ENCODE peak calls at places on chromosomes 11 and 22, in four cellular contexts. One of them, this sample, is unnamed.
A peak's percentile ranks its signal among the peaks of the same experiment; 100 is the strongest.

GRCh38 chr11:115528217-115528616 is 24.0 kb upstream of the CADM1 start:
- DNase-seq in thoracic aorta: no peak
- DNase-seq in A549: no peak
- DNase-seq in HCT116: no peak
- DNase-seq in this sample: no peak

GRCh38 chr11:65185869-65186341 is 4.2 kb downstream of the CAPN1 start:
- DNase-seq in thoracic aorta: no peak
- DNase-seq in A549: no peak
- DNase-seq in HCT116: no peak
- DNase-seq in this sample: no peak

GRCh38 chr11:60781286-60782044 is 3.7 kb upstream of the MS4A10 start:
- DNase-seq in thoracic aorta: no peak
- DNase-seq in A549: no peak
- DNase-seq in HCT116: no peak
- DNase-seq in this sample: no peak

GRCh38 chr22:32713737-32714457 is 87.6 kb upstream of the TIMP3 start:
- DNase-seq in thoracic aorta: no peak
- DNase-seq in A549: no peak
- DNase-seq in HCT116: no peak
- DNase-seq in this sample: no peak

GRCh38 chr11:111944139-111944538 is 7.0 kb downstream of the DIXDC1 start:
- DNase-seq in thoracic aorta: no peak
- DNase-seq in A549: no peak
- DNase-seq in HCT116: no peak
- DNase-seq in this sample: no peak

GRCh38 chr11:112100457-112100856 is 13.8 kb downstream of the SDHD start:
- DNase-seq in thoracic aorta: no peak
- DNase-seq in A549: no peak
- DNase-seq in HCT116: no peak
- DNase-seq in this sample: no peak

GRCh38 chr11:67027943-67028542 is 5.1 kb downstream of the SYT12 start:
- DNase-seq in thoracic aorta: no peak
- DNase-seq in A549: no peak
- DNase-seq in HCT116: no peak
- DNase-seq in this sample: no peak

GRCh38 chr11:112841719-112842118 is 119.5 kb upstream of the NCAM1 start:
- DNase-seq in thoracic aorta: no peak
- DNase-seq in A549: no peak
- DNase-seq in HCT116: no peak
- DNase-seq in this sample: no peak

DNA sequence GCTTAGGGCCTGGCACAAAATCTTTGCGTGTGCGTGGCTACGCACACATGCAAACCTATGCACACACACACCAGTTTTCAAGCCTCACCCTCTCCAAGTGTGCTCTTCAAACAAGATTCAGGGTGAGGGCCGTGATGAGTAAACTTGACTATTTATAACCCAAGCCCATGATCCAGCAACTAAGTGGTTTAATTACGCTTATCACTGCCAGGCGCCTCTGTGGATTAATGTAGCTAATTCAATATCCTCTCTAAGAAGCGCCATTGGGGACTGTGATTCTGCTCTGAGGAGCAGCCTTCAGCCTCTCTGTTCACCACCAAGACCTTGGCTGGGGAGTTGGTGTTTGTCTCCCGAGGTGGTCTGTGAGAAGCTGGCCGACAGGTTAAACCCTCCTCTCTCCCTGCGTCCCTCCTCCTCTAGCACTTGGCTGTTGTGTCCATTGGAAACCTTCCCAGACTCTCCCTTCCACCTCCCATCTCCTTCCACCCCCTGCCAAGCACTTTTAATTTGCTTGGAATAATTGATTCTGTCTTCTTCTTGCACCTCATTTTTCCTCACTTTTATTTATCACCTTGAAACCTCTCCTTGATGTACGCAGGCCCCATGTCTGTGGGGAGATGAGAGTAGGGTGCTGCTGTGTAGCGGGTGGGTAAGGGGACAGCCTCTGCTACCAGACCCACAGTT is 236.4 kb downstream of the GRIK4 start:
- DNase-seq in thoracic aorta: no peak
- DNase-seq in A549: no peak
- DNase-seq in HCT116: no peak
- DNase-seq in this sample: no peak
- H3K27ac ChIP-seq in thoracic aorta: no peak overlapping the region
- H3K27ac ChIP-seq in A549: no peak overlapping the region
- H3K27ac ChIP-seq in HCT116: no peak overlapping the region
- H3K27ac ChIP-seq in this sample: no peak overlapping the region

DNA sequence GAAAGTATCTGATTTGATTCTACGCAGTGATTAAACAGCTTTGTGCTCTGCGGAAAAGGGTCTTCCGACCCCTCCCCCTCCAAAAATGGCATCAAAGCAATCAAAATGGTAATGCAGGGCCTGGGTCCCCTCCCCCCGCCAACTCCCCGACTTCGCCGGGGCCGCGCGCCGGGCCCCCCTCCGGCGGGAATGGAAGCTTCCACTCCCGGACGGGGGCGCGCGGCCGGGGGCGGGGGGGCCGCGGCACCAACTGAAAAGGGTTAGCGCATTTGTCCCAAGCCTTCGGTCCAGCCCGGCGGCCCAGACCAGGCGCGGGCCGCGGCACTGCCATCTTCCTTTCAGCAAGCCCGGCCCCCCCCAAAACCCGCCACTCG is 2.9 kb downstream of the PHF21B start:
- DNase-seq in thoracic aorta: no peak
- DNase-seq in A549: no peak
- DNase-seq in HCT116: no peak
- DNase-seq in this sample: no peak
- H3K4me3 ChIP-seq in thoracic aorta: peak overlapping the region; percentile 73
- H3K4me3 ChIP-seq in A549: no peak overlapping the region
- H3K4me3 ChIP-seq in HCT116: no peak overlapping the region
- H3K4me3 ChIP-seq in this sample: no peak overlapping the region

GRCh38 chr11:12806113-12806512 is 131.9 kb downstream of the TEAD1 start:
- DNase-seq in thoracic aorta: no peak
- DNase-seq in A549: no peak
- DNase-seq in HCT116: no peak
- DNase-seq in this sample: no peak

GRCh38 chr11:12800032-12800671 is 125.9 kb downstream of the TEAD1 start:
- DNase-seq in thoracic aorta: no peak
- DNase-seq in A549: peak; percentile 80
- DNase-seq in HCT116: peak; percentile 74
- DNase-seq in this sample: no peak

GRCh38 chr11:12801976-12802375 is 127.8 kb downstream of the TEAD1 start:
- DNase-seq in thoracic aorta: no peak
- DNase-seq in A549: no peak
- DNase-seq in HCT116: no peak
- DNase-seq in this sample: no peak

GRCh38 chr11:12802418-12803085 is 128.3 kb downstream of the TEAD1 start:
- DNase-seq in thoracic aorta: no peak
- DNase-seq in A549: peak; percentile 94
- DNase-seq in HCT116: peak; percentile 97
- DNase-seq in this sample: peak; percentile 78

GRCh38 chr11:12803086-12803826 is 129.0 kb downstream of the TEAD1 start:
- DNase-seq in thoracic aorta: no peak
- DNase-seq in A549: no peak
- DNase-seq in HCT116: no peak
- DNase-seq in this sample: no peak
- H3K4me1 ChIP-seq in thoracic aorta: peaks cover 8% of the 10 kb centered on the region
- H3K4me1 ChIP-seq in A549: peaks cover 97% of the 10 kb centered on the region
- H3K4me1 ChIP-seq in HCT116: peaks cover 91% of the 10 kb centered on the region
- H3K4me1 ChIP-seq in this sample: peaks cover 72% of the 10 kb centered on the region

DNA sequence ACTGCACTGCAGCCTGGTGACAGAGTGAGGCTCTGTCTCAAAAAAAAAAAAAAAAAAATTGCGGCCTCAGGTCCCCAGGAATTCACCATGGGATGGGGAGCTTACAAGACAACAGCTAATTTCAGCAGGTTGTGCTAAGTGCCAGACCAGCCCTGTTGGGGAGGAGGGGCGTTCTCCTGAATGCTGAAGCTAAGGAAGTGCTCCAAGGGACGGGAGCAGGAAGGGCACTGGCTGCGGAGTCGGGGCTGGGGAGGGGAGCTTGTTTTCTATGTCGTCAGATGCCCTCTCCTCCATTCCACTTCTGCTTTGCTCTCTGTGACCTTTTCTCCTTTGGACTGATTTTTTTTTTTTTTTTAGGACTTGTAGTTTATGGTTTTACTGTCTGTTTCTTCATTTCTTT is 4.5 kb downstream of the ADAMTS15 start:
- DNase-seq in thoracic aorta: no peak
- DNase-seq in A549: no peak
- DNase-seq in HCT116: no peak
- DNase-seq in this sample: no peak
- H3K27ac ChIP-seq in thoracic aorta: peak overlapping the region; percentile 60
- H3K27ac ChIP-seq in A549: no peak overlapping the region
- H3K27ac ChIP-seq in HCT116: no peak overlapping the region
- H3K27ac ChIP-seq in this sample: no peak overlapping the region

GRCh38 chr11:96073536-96073935 is 149.6 kb upstream of the MTMR2 start:
- DNase-seq in thoracic aorta: no peak
- DNase-seq in A549: no peak
- DNase-seq in HCT116: no peak
- DNase-seq in this sample: no peak

GRCh38 chr11:96070453-96070852 is 146.5 kb upstream of the MTMR2 start:
- DNase-seq in thoracic aorta: no peak
- DNase-seq in A549: no peak
- DNase-seq in HCT116: no peak
- DNase-seq in this sample: no peak

GRCh38 chr11:96072592-96072991 is 148.7 kb upstream of the MTMR2 start:
- DNase-seq in thoracic aorta: no peak
- DNase-seq in A549: no peak
- DNase-seq in HCT116: no peak
- DNase-seq in this sample: no peak

GRCh38 chr11:96075532-96075959 is 151.6 kb upstream of the MTMR2 start:
- DNase-seq in thoracic aorta: no peak
- DNase-seq in A549: no peak
- DNase-seq in HCT116: no peak
- DNase-seq in this sample: no peak

DNA sequence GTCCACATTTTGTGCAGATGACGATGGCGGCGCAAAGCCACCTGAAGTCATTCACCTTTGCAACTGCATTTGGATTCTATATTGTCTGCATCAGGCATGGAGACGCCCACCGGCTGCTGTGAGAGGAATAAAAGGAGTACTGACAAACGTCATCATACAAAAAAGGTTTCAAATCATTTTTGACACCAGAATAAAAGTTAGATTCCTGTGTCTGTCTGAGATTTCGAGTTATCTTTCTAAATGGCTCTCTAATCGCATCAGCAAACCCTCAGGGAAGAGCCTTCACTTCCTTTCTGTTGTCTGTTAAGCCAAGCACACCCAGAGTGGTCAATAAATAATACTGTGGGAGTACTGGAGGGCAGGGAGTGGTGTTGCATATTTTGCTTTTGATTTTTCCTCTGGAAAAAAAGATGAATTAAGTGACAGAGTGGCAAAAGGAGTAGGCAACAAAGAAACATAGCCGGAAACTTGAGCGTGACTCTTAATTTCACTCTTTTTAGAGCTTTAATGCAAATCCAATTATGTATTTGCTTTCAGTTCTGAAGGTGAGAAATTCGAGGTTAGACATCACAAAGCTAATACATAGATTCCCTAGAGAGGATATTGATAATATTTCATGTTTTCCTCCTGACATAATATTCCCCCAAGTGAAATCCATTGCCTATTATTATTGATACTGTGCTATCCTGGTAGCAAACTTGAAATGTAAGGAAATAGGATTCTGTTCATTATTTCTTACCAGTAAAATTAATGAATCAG is 150.8 kb upstream of the MTMR2 start:
- DNase-seq in thoracic aorta: no peak
- DNase-seq in A549: no peak
- DNase-seq in HCT116: no peak
- DNase-seq in this sample: no peak
- H3K4me3 ChIP-seq in thoracic aorta: no peak overlapping the region
- H3K4me3 ChIP-seq in A549: no peak overlapping the region
- H3K4me3 ChIP-seq in HCT116: no peak overlapping the region
- H3K4me3 ChIP-seq in this sample: no peak overlapping the region

GRCh38 chr22:42693055-42693762 is 27.5 kb downstream of the A4GALT start:
- DNase-seq in thoracic aorta: no peak
- DNase-seq in A549: no peak
- DNase-seq in HCT116: no peak
- DNase-seq in this sample: no peak

GRCh38 chr22:42688914-42689275 is 31.8 kb downstream of the A4GALT start:
- DNase-seq in thoracic aorta: no peak
- DNase-seq in A549: no peak
- DNase-seq in HCT116: no peak
- DNase-seq in this sample: no peak

GRCh38 chr22:42693763-42694683 is 26.6 kb downstream of the A4GALT start:
- DNase-seq in thoracic aorta: no peak
- DNase-seq in A549: no peak
- DNase-seq in HCT116: no peak
- DNase-seq in this sample: no peak

GRCh38 chr22:42692239-42693054 is 28.2 kb downstream of the A4GALT start:
- DNase-seq in thoracic aorta: no peak
- DNase-seq in A549: no peak
- DNase-seq in HCT116: no peak
- DNase-seq in this sample: no peak

DNA sequence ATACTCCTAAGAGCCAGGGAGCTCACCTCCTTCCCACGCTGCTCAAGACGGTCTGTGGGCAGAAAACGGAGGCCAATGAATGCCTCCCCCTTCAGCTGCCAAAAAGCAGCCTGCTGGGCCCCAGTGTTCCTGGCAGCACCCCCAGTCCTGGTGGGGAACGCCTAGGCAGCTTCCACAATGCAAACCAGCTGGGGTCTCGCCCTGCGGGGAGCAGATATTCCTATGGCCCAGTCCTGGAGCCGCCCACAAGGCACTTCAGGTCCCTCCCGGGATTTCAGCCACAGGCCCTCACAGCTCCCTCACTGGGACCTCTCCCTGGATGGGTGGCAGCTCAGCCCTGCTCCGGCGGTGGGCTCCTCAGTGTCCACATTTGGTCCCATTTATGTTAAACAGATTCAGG is 29.2 kb downstream of the A4GALT start:
- DNase-seq in thoracic aorta: no peak
- DNase-seq in A549: no peak
- DNase-seq in HCT116: no peak
- DNase-seq in this sample: no peak
- H3K4me1 ChIP-seq in thoracic aorta: peaks cover 32% of the 10 kb centered on the region
- H3K4me1 ChIP-seq in A549: peaks cover 31% of the 10 kb centered on the region
- H3K4me1 ChIP-seq in HCT116: peaks cover 26% of the 10 kb centered on the region
- H3K4me1 ChIP-seq in this sample: peaks cover 21% of the 10 kb centered on the region

This sample was measured in SJSA1.